ENCODE peak calls at places on chromosomes 2 and 18, in four cellular contexts. W, G, D and Z are unnamed samples.
A peak's percentile ranks its signal among the peaks of the same experiment; 100 is the strongest.

GRCh38 chr2:222290691-222291484 is 7.9 kb downstream of the PAX3 start:
- DNase-seq in W (no peak), G (no peak), D (no peak), Z (no peak)

GRCh38 chr2:128215897-128216645 is 102.6 kb downstream of the HS6ST1 start:
- DNase-seq in W (no peak), G (no peak), D (no peak), Z (no peak)

GRCh38 chr18:27599202-27599829 is 414.2 kb upstream of the CHST9 start:
- DNase-seq in W (peak; percentile 53), G (peak; percentile 9), D (no peak), Z (peak; percentile 53)

GRCh38 chr2:173400760-173401159 is 46.1 kb downstream of the CDCA7 start:
- DNase-seq in W (peak; percentile 25), G (no peak), D (no peak), Z (peak; percentile 45)

GRCh38 chr2:40353236-40353635 is 98.7 kb downstream of the SLC8A1 start:
- DNase-seq in W (no peak), G (no peak), D (no peak), Z (no peak)

GRCh38 chr18:51802589-51802988 is 537.4 kb upstream of the DCC start:
- DNase-seq in W (no peak), G (no peak), D (no peak), Z (no peak)

GRCh38 chr18:48996901-48997463 is 46.2 kb upstream of the SMAD7 start:
- DNase-seq in W (no peak), G (no peak), D (no peak), Z (no peak)

GRCh38 chr2:137155351-137156104 is 390.2 kb downstream of the THSD7B start:
- DNase-seq in W (no peak), G (no peak), D (no peak), Z (no peak)

GRCh38 chr18:11002796-11003195 is 146.6 kb downstream of the PIEZO2 start:
- DNase-seq in W (no peak), G (no peak), D (no peak), Z (peak; percentile 43)

GRCh38 chr18:13375302-13376255 is 157.0 kb downstream of the LDLRAD4 start:
- DNase-seq in W (no peak), G (peak; percentile 76), D (peak; percentile 95), Z (peak; percentile 83)

GRCh38 chr2:96580771-96581170 is 44.2 kb downstream of the ARID5A start:
- DNase-seq in W (peak; percentile 23), G (no peak), D (no peak), Z (peak; percentile 30)

GRCh38 chr2:46983065-46983801 is 67.6 kb upstream of the MCFD2 start:
- DNase-seq in W (peak; percentile 94), G (no peak), D (no peak), Z (peak; percentile 92)